ENCODE peak calls at places on chromosome 22, in eight cellular contexts. K is HCT116, L is SK-N-SH, G is neural progenitor cell, U is GM23338, I is PC-3, P is GM23248, X is OCI-LY7. E is an unnamed sample.

GRCh38 chr22:46033256-46034200 is 56.6 kb upstream of the WNT7B start:
- DNase-seq in K (no peak), L (no peak), G (no peak), U (no peak), I (no peak), P (peak; percentile 64), X (no peak), E (no peak)

GRCh38 chr22:27331526-27332281 is 469.9 kb downstream of the MN1 start:
- DNase-seq in K (no peak), L (peak; percentile 81), G (peak; percentile 72), U (peak; percentile 77), I (peak; percentile 4), P (peak; percentile 82), X (no peak), E (peak; percentile 69)

GRCh38 chr22:23012081-23012622 is 58.2 kb upstream of the GNAZ start:
- DNase-seq in K (no peak), L (no peak), G (no peak), U (no peak), I (no peak), P (no peak), X (no peak), E (no peak)

GRCh38 chr22:30307026-30307574 is 17.8 kb upstream of the CASTOR1 start:
- DNase-seq in K (no peak), L (no peak), G (no peak), U (no peak), I (no peak), P (no peak), X (no peak), E (no peak)

GRCh38 chr22:27573992-27574391 is 227.6 kb downstream of the MN1 start:
- DNase-seq in K (no peak), L (no peak), G (no peak), U (no peak), I (no peak), P (peak; percentile 26), X (no peak), E (no peak)

GRCh38 chr22:29621761-29622526 is 18.5 kb downstream of the NF2 start:
- DNase-seq in K (peak; percentile 91), L (no peak), G (no peak), U (peak; percentile 40), I (peak; percentile 98), P (peak; percentile 96), X (no peak), E (peak; percentile 54)

GRCh38 chr22:29260601-29261315 is 7.0 kb downstream of the RHBDD3 start:
- DNase-seq in K (no peak), L (peak; percentile 39), G (no peak), U (no peak), I (no peak), P (peak; percentile 7), X (no peak), E (no peak)

GRCh38 chr22:25182131-25183110 is 17.2 kb upstream of the CRYBB3 start:
- DNase-seq in K (no peak), L (no peak), G (no peak), U (no peak), I (no peak), P (peak; percentile 3), X (no peak), E (no peak)

GRCh38 chr22:47049078-47049609 is 286.7 kb downstream of the TBC1D22A start:
- DNase-seq in K (no peak), L (no peak), G (no peak), U (no peak), I (no peak), P (no peak), X (no peak), E (no peak)

GRCh38 chr22:37043828-37044538 is 7.6 kb upstream of the KCTD17 start:
- DNase-seq in K (peak; percentile 47), L (peak; percentile 70), G (peak; percentile 55), U (peak; percentile 68), I (peak; percentile 66), P (peak; percentile 31), X (peak; percentile 83), E (peak; percentile 86)

GRCh38 chr22:50527921-50528681 is 1.7 kb downstream of the TYMP start:
- DNase-seq in K (no peak), L (no peak), G (no peak), U (peak; percentile 27), I (no peak), P (no peak), X (peak; percentile 20), E (no peak)

GRCh38 chr22:33405194-33405593 is 347.0 kb upstream of the SYN3 start:
- DNase-seq in K (no peak), L (no peak), G (no peak), U (no peak), I (no peak), P (no peak), X (no peak), E (no peak)

GRCh38 chr22:33404723-33405122 is 346.5 kb upstream of the SYN3 start:
- DNase-seq in K (no peak), L (no peak), G (no peak), U (no peak), I (no peak), P (no peak), X (no peak), E (peak; percentile 22)

DNA sequence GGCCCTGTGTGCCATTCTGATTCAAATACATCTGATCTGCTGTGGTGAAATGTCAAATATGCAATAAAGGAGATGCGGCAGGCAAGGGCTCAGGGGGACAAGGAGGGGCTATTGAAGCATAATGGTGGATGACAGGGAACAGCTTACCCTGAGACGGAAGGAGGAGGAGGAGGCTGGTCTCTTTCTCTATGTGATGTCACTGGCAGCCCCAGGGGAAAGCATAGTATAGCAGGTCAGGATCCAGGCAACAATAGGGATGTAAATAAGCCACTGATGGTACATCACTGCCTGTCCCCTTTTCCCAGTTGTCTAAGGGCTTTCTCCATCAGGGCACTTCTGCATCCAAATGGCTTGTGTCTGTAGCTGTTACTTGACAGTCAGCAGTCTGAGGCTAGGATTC is 351.0 kb upstream of the SYN3 start:
- DNase-seq in K (no peak), L (no peak), G (peak; percentile 19), U (peak; percentile 25), I (no peak), P (no peak), X (no peak), E (no peak)
- TF ChIP-seq EZH2phosphoT487 in K (no peak), L (no peak), G (no peak), U (no peak), I (no peak), P (no peak), X (no peak), E (no peak)

GRCh38 chr22:40719599-40719998 is 40.3 kb downstream of the MCHR1 start:
- DNase-seq in K (no peak), L (no peak), G (no peak), U (no peak), I (no peak), P (no peak), X (no peak), E (no peak)

GRCh38 chr22:40720538-40721256 is 41.4 kb downstream of the MCHR1 start:
- DNase-seq in K (no peak), L (no peak), G (no peak), U (no peak), I (no peak), P (peak; percentile 52), X (no peak), E (no peak)

GRCh38 chr22:40718250-40719204 is 39.2 kb downstream of the MCHR1 start:
- DNase-seq in K (no peak), L (no peak), G (no peak), U (no peak), I (no peak), P (no peak), X (no peak), E (no peak)

GRCh38 chr22:40723396-40723933 is 44.2 kb downstream of the MCHR1 start:
- DNase-seq in K (no peak), L (no peak), G (no peak), U (peak; percentile 65), I (no peak), P (no peak), X (no peak), E (no peak)

DNA sequence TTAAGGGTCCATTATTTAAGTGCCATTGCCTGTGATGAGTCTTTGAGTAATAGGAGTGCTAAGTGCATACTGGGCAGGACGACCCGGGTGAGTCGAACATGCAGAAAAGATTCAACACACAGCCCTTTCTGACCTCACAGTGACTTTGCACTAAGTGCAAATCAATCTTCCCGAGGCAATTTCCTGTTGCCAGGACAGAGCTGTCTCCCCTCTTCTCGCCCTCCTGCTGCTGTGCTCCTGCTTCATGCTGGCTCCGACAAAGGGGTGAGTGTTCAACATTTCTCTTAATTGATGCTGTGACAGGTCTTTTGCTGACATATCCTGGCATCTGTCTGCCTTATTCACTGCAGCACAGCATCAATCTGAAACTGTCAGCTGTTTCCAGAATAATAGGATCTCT is 42.0 kb downstream of the MCHR1 start:
- DNase-seq in K (no peak), L (peak; percentile 50), G (peak; percentile 37), U (peak; percentile 45), I (peak; percentile 21), P (peak; percentile 63), X (no peak), E (peak; percentile 37)
- H2AFZ ChIP-seq in K (no peak overlapping the region), L (no peak overlapping the region), G (no peak overlapping the region), U (peak overlapping the region; percentile 63), I (peak overlapping the region; percentile 53), P (peak overlapping the region; percentile 53), X (peak overlapping the region; percentile 51), E (no peak overlapping the region)

DNA sequence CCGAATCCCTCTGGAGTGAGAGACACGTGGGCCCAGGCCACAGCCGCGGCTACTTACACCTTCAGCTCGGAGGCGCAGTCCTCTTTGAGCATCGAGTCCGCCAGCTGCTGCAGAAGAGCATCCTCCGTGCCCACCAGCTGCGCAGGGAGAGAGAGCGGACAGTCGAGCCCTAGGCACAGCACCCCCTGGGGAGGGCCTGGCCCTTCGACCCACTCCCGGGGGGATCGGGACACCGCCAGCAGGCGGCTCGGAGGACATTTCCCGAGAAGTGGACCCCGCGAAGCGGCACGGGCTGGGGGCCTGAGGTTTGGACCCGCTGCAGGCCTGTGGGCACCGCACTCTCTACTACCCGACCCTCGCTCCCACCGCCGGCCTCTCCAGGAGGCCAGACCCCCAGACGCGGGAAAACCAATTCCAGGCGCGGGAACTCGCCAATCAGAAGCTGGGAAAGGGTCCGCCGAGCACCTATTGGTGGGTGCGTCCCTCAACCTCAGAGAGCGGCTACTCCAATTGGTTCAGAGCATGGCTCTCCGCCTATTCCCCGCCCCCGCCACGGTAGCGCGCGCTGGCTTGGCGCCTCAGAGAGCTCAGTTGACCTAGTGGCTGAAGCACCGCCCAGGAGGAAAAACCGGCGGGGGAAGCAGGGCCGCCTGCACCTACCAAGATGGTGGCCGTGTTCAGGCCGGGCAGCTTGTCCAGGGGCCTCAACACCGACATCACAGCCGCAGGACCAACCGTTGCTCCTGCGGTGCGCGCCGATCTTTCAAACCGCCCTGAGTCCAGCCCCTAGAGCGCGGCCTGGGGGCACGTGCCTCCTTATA is at the start of gene CENPM:
- DNase-seq in K (peak; percentile 92), L (peak; percentile 85), G (peak; percentile 97), U (peak; percentile 98), I (peak; percentile 92), P (peak; percentile 97), X (peak; percentile 95), E (peak; percentile 96)
- H3K27ac ChIP-seq in K (peak within 1 kb of the TSS; percentile 86), L (peak within 1 kb of the TSS; percentile 56), G (no peak within 1 kb of the TSS), U (no peak within 1 kb of the TSS), I (peak within 1 kb of the TSS; percentile 77), P (peak within 1 kb of the TSS; percentile 6), X (peak within 1 kb of the TSS; percentile 75), E (no peak within 1 kb of the TSS)

DNA sequence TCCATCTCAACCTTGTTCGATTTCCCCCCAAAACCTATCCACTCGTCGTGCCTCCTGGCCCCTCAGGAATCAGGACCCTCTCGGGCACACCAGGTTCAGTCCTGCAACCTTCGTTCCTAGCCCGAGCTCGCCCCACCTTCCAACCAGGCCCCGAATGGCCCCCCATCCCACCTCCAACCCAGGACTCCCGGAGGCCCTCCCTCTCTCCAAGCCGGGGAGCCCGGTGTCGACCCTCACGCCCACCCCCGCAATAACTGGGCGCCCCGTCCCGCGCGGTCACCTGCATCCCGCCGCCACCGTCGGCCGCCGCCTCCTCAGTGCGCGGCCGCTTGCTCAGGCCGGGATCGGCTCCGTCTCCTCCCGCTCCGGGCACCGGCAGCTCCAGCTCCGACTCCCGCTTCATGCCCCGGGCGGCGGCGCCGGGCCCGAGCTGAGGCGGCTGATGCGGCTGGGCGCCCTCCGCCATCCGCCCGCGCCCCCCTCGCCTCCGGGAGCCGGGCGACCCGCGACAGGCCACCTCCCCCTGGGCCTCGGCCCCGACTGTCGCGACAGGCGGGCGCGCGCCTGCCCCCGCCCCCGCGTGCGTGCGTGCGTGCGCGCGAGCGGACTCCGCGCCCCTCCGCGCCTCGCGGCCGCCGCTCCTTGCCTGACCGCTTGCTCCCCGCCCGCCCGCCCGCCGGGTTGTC is 521 bp downstream of the RBFOX2 start:
- DNase-seq in K (no peak), L (peak; percentile 86), G (peak; percentile 94), U (peak; percentile 74), I (peak; percentile 52), P (no peak), X (peak; percentile 58), E (no peak)
- TF ChIP-seq EZH2phosphoT487 in K (no peak), L (no peak), G (no peak), U (no peak), I (no peak), P (no peak), X (no peak), E (no peak)